ENCODE peak calls at places on chromosome 16, in five cellular contexts. X, C, A, G and N are unnamed samples.

GRCh38 chr16:56343661-56344517 is 81.5 kb downstream of the AMFR start:
- DNase-seq in X (no peak), C (no peak), A (no peak), G (peak; percentile 10), N (no peak)

GRCh38 chr16:56606071-56606687 is 2.2 kb upstream of the MT2A start:
- DNase-seq in X (peak; percentile 91), C (peak; percentile 53), A (no peak), G (peak; percentile 83), N (peak; percentile 77)

GRCh38 chr16:3047387-3047720 is 993 bp downstream of the MMP25 start:
- DNase-seq in X (no peak), C (no peak), A (no peak), G (no peak), N (no peak)

GRCh38 chr16:84132527-84133285 is 12.3 kb downstream of the HSDL1 start:
- DNase-seq in X (no peak), C (no peak), A (peak; percentile 39), G (no peak), N (no peak)

GRCh38 chr16:5450435-5451104 is 353.0 kb upstream of the EEF2KMT start:
- DNase-seq in X (no peak), C (no peak), A (no peak), G (no peak), N (no peak)

GRCh38 chr16:77944631-77945030 is 77.7 kb upstream of the CLEC3A start:
- DNase-seq in X (no peak), C (no peak), A (no peak), G (no peak), N (no peak)

GRCh38 chr16:14186007-14186953 is 115.2 kb downstream of the MRTFB start:
- DNase-seq in X (peak; percentile 81), C (peak; percentile 22), A (no peak), G (peak; percentile 86), N (no peak)

GRCh38 chr16:84672276-84673202 is 24.2 kb downstream of the KLHL36 start:
- DNase-seq in X (peak; percentile 73), C (peak; percentile 86), A (peak; percentile 84), G (peak; percentile 74), N (peak; percentile 65)

GRCh38 chr16:881219-882097 is 80.9 kb upstream of the GNG13 start:
- DNase-seq in X (no peak), C (no peak), A (no peak), G (no peak), N (no peak)

GRCh38 chr16:12092347-12092882 is 115.9 kb downstream of the SNX29 start:
- DNase-seq in X (peak; percentile 73), C (peak; percentile 26), A (no peak), G (peak; percentile 91), N (no peak)

GRCh38 chr16:55169780-55170179 is 154.2 kb upstream of the IRX6 start:
- DNase-seq in X (no peak), C (no peak), A (no peak), G (no peak), N (no peak)

GRCh38 chr16:28098959-28099945 is 35.7 kb upstream of the GSG1L start:
- DNase-seq in X (no peak), C (no peak), A (no peak), G (no peak), N (no peak)

GRCh38 chr16:1310832-1311200 is 1.4 kb downstream of the UBE2I start:
- DNase-seq in X (peak; percentile 22), C (no peak), A (no peak), G (peak; percentile 25), N (no peak)

GRCh38 chr16:1224558-1224957 is 510 bp downstream of the TPSG1 start:
- DNase-seq in X (no peak), C (no peak), A (no peak), G (no peak), N (no peak)